ENCODE peak calls at places on chromosomes 12 and 14, in eight cellular contexts. P is IMR-90, T is Caco-2, B is esophagus squamous epithelium, U is suprapubic skin, I is transverse colon, J is neuronal stem cell, S is neural progenitor cell. N is an unnamed sample. For H3K4me1, the result is how much of the 10 kb centered on the place peaks cover.

GRCh38 chr12:29343022-29343799 is 37.8 kb downstream of the ERGIC2 start:
- DNase-seq in P (peak), T (no peak), B (no peak), U (no peak), I (no peak), J (no peak), S (no peak), N (no peak)

GRCh38 chr12:102702447-102703114 is 214.5 kb downstream of the PAH start:
- DNase-seq in P (peak), T (peak), B (no peak), U (no peak), I (peak), J (peak), S (peak), N (peak)

GRCh38 chr12:81167694-81168093 is 89.8 kb downstream of the ACSS3 start:
- DNase-seq in P (peak), T (no peak), B (no peak), U (no peak), I (no peak), J (no peak), S (no peak), N (peak)

GRCh38 chr12:49541911-49542505 is 3.2 kb downstream of the KCNH3 start:
- DNase-seq in P (no peak), T (no peak), B (no peak), U (no peak), I (no peak), J (no peak), S (no peak), N (no peak)

GRCh38 chr12:3587402-3588013 is 96.5 kb downstream of the PRMT8 start:
- DNase-seq in P (no peak), T (no peak), B (no peak), U (no peak), I (no peak), J (no peak), S (no peak), N (no peak)

GRCh38 chr14:27096091-27096490 is 498.3 kb upstream of the NOVA1 start:
- DNase-seq in P (no peak), T (no peak), B (no peak), U (no peak), I (no peak), J (no peak), S (no peak), N (no peak)

GRCh38 chr12:57476993-57477709 is 2.5 kb downstream of the ARHGAP9 start:
- DNase-seq in P (no peak), T (no peak), B (no peak), U (no peak), I (no peak), J (no peak), S (no peak), N (no peak)

GRCh38 chr14:101101456-101102056 is 198.0 kb upstream of the RTL1 start:
- DNase-seq in P (no peak), T (peak), B (no peak), U (peak), I (no peak), J (no peak), S (no peak), N (peak)

GRCh38 chr14:51491036-51491545 is 160.6 kb upstream of the FRMD6 start:
- DNase-seq in P (no peak), T (no peak), B (no peak), U (no peak), I (no peak), J (no peak), S (no peak), N (no peak)

GRCh38 chr12:40181490-40181889 is 43.3 kb upstream of the LRRK2 start:
- DNase-seq in P (no peak), T (no peak), B (no peak), U (no peak), I (no peak), J (no peak), S (no peak), N (no peak)

GRCh38 chr14:46646796-46647195 is 4.8 kb downstream of the RPL10L start:
- DNase-seq in P (no peak), T (no peak), B (no peak), U (no peak), I (no peak), J (no peak), S (no peak), N (no peak)

GRCh38 chr12:3107954-3108353 is 30.8 kb downstream of the TSPAN9 start:
- DNase-seq in P (no peak), T (no peak), B (no peak), U (no peak), I (no peak), J (no peak), S (no peak), N (no peak)

GRCh38 chr12:50514526-50515276 is 9.9 kb downstream of the DIP2B start:
- DNase-seq in P (no peak), T (no peak), B (no peak), U (no peak), I (no peak), J (no peak), S (no peak), N (no peak)

GRCh38 chr14:72434856-72435255 is 459.0 kb downstream of the DPF3 start:
- DNase-seq in P (no peak), T (no peak), B (no peak), U (no peak), I (no peak), J (no peak), S (no peak), N (no peak)

GRCh38 chr14:101022916-101023435 is 119.5 kb upstream of the RTL1 start:
- DNase-seq in P (no peak), T (peak), B (no peak), U (peak), I (no peak), J (no peak), S (no peak), N (no peak)

GRCh38 chr12:18750087-18750486 is 12.2 kb downstream of the CAPZA3 start:
- DNase-seq in P (peak), T (no peak), B (no peak), U (no peak), I (no peak), J (no peak), S (no peak), N (peak)

GRCh38 chr14:80977103-80977728 is 21.8 kb downstream of the TSHR start:
- DNase-seq in P (no peak), T (no peak), B (no peak), U (no peak), I (no peak), J (no peak), S (no peak), N (peak)

DNA sequence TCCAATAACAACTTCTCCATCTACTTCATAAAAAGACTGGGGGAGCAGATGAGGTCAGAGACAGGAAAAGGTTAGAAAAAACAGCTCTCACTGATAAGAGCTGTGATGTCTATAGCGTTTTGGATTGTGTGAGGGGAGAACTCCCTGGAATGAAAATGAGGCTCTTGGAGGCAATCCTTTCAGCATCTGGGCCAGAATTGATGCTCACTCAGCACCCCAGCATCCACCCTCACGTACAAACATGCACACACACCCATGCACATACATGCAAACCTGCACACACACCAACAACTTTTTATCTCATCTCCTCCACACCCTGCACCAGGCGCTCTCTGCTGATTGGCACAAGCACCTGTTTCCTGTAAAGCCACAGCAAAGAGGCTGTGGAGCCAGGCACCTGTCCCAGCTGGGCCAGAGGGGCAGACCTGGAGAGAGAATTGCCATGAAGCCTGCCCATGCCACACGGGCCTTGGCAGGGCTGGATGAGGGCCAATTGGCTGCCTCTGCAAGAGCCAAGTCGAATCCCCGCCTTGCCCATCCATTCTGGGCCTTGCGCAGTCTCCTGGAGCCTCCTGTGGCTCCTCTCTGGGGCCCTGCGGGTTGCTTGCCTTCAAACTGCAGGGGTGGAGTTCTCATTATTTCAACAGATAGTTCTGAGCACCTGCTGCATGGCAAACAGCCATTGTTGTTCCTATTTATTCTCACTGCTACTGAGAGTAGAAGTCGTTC is 53.1 kb downstream of the SYNE3 start:
- DNase-seq in P (no peak), T (no peak), B (no peak), U (no peak), I (peak), J (no peak), S (no peak), N (no peak)
- H3K4me3 ChIP-seq in P (no peak), T (no peak), B (no peak), U (no peak), I (no peak), J (no peak), S (no peak), N (no peak)

DNA sequence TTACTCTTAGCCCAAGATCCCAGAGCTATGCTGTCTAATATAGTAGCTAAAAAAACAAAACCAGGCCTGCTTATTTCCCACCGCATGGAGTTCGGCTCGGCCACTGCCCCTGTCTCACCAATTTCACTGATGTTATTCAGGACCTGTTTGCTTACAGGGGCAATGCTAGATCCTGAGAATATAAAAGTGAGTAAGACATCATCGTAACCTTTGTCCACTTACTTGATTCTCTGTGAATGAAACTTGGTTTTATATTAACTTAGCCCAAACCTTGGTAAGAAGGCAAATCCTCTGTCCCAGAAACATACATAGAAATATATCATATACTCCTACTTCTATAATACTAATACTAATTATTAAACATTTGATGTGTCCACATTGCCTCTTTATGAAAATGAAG is 56.6 kb downstream of the RNFT2 start:
- DNase-seq in P (no peak), T (no peak), B (no peak), U (no peak), I (peak), J (no peak), S (no peak), N (no peak)
- H3K4me1 ChIP-seq in P (under half), T (under half), B (under half), U (under half), I (under half), J (under half), S (under half), N (under half)

GRCh38 chr12:106140223-106140986 is 1.7 kb upstream of the NUAK1 start:
- DNase-seq in P (no peak), T (no peak), B (no peak), U (no peak), I (no peak), J (no peak), S (peak), N (no peak)
- H3K4me3 ChIP-seq in P (peak), T (no peak), B (peak), U (peak), I (peak), J (peak), S (peak), N (peak)

GRCh38 chr12:86801439-86801838 is 545.2 kb upstream of the MGAT4C start:
- DNase-seq in P (no peak), T (no peak), B (no peak), U (no peak), I (no peak), J (no peak), S (no peak), N (no peak)
- H3K4me1 ChIP-seq in P (under half), T (under half), B (under half), U (under half), I (under half), J (under half), S (under half), N (under half)

GRCh38 chr12:12265035-12265434 is 1.8 kb downstream of the LRP6 start:
- DNase-seq in P (no peak), T (no peak), B (no peak), U (no peak), I (no peak), J (no peak), S (no peak), N (no peak)
- H3K4me3 ChIP-seq in P (peak), T (peak), B (peak), U (peak), I (peak), J (no peak), S (peak), N (no peak)

DNA sequence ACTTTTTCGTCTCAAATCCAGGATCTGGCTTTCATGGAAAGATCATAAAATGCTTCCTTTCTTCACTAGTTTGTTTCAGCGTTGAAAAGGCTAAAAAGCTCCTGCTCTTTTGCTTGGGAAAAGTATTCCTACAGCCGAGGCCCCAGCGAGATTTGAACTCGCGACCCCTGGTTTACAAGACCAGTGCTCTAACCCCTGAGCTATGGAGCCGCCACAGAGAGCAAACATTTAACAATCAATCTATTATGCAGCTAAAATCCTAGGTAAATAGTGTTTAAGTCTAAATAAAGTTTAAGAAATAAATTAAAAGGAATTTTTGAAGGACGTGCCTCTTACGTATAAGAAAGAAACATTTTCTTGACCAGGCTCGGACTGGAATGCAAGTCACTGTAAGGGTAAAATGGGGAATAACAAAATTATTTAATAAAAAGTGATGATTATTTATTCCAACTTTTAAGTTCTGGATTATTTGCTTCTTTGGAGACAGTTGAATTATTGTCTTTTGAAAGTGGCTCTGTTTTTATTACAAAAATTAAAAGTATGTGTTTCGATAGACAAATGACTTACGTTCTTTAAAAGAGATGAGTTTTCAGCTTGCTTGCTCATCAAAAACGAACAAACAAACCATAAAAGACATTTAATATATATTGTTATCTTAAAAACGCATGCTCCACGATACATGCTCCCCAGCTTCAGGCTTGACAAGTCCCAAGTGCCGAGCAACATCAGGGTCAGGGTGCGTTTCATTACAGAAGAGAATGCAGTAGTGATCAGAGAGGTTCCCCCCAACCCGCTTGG is 10.3 kb downstream of the OR6S1 start:
- DNase-seq in P (peak), T (peak), B (no peak), U (no peak), I (peak), J (no peak), S (peak), N (peak)
- H3K4me1 ChIP-seq in P (under half), T (under half), B (under half), U (under half), I (under half), J (under half), S (under half), N (under half)

GRCh38 chr14:59631237-59631636 is 54.6 kb upstream of the CCDC175 start:
- DNase-seq in P (no peak), T (no peak), B (no peak), U (no peak), I (no peak), J (peak), S (peak), N (peak)

GRCh38 chr14:59632381-59632780 is 55.8 kb upstream of the CCDC175 start:
- DNase-seq in P (peak), T (no peak), B (no peak), U (no peak), I (peak), J (peak), S (peak), N (peak)

GRCh38 chr14:59627011-59627520 is 50.5 kb upstream of the CCDC175 start:
- DNase-seq in P (no peak), T (no peak), B (no peak), U (no peak), I (no peak), J (no peak), S (no peak), N (no peak)

GRCh38 chr14:59630281-59630963 is 53.8 kb upstream of the CCDC175 start:
- DNase-seq in P (no peak), T (no peak), B (no peak), U (no peak), I (no peak), J (peak), S (peak), N (peak)

GRCh38 chr14:59629384-59630158 is 53.0 kb upstream of the CCDC175 start:
- DNase-seq in P (no peak), T (no peak), B (no peak), U (no peak), I (no peak), J (no peak), S (no peak), N (no peak)
- H3K4me3 ChIP-seq in P (no peak), T (no peak), B (no peak), U (no peak), I (no peak), J (no peak), S (peak), N (no peak)

GRCh38 chr12:104568881-104569280 is 112.1 kb downstream of the CHST11 start:
- DNase-seq in P (no peak), T (no peak), B (no peak), U (no peak), I (no peak), J (no peak), S (no peak), N (no peak)
- H3K4me1 ChIP-seq in P (under half), T (under half), B (under half), U (under half), I (under half), J (under half), S (under half), N (under half)

DNA sequence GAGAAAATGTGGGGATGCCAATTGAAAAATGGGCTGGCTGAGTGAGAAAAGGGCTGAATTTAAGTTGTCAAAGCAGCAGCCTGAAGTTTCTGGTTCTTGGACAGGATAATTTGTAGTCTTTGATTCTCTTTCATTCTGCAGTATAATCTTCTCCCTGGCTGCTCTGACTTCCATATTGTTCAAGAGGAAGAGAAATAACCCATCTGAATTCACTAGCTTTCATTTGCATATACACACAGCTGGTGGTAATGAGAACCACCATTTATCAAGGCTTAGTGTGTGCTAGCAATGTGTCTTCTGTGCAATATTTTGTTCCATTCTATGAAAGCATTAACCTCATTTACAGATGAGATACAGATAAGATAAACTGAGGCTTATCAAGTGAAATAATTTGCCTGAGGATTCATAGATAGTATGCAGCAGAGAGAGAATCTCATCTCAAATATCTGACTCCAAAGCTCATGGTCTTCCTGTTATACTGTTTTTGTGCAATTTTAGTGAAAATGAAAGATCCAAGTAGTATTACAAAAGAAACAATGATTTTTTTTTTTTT is 184.2 kb downstream of the TMTC2 start:
- DNase-seq in P (no peak), T (no peak), B (no peak), U (no peak), I (no peak), J (no peak), S (no peak), N (no peak)
- H3K4me3 ChIP-seq in P (no peak), T (no peak), B (no peak), U (no peak), I (no peak), J (no peak), S (no peak), N (no peak)

GRCh38 chr12:43826681-43827458 is 9.0 kb upstream of the TMEM117 start:
- DNase-seq in P (peak), T (no peak), B (no peak), U (no peak), I (no peak), J (no peak), S (no peak), N (no peak)

GRCh38 chr12:43835264-43835655 is 621 bp upstream of the TMEM117 start:
- DNase-seq in P (peak), T (no peak), B (no peak), U (no peak), I (no peak), J (no peak), S (no peak), N (no peak)

GRCh38 chr12:43835656-43836454 is at the start of gene TMEM117:
- DNase-seq in P (peak), T (peak), B (peak), U (peak), I (peak), J (peak), S (peak), N (peak)

GRCh38 chr12:43836455-43836989 is 641 bp downstream of the TMEM117 start:
- DNase-seq in P (peak), T (no peak), B (no peak), U (no peak), I (no peak), J (no peak), S (no peak), N (no peak)

DNA sequence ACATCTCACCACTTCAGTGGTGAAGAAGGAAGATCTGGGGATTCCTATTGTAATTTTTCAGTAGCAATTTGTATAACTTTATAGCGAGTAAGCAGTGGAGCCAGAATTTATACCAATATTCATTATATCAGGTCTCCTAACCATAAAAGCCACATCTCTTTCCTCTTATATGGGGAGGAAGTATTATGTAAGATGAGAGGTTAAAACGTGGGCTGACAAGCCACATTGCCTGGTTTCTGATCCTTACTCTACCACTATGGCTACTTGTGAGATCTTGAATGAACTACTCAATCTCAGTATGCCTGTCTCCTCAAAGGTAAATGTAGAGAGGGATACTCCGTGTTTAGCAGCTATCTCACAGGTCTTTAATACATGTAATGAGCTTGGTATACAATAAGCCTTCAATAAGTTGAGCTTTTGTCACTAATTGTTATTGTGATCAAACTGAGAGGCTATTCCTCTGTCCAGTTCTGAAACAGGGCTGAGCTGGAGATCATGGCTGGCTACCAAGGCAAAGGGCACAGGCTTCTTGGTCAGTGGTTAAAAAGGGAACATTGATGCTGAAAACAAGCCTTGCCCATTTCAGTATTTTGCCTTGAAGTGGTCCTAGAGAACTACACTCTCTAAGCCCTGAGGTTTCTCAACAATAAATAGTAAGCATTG is 3.2 kb upstream of the TMEM117 start:
- DNase-seq in P (no peak), T (no peak), B (no peak), U (no peak), I (no peak), J (no peak), S (no peak), N (no peak)
- H3K4me1 ChIP-seq in P (under half), T (under half), B (under half), U (under half), I (under half), J (under half), S (under half), N (under half)

N was measured in mesendoderm.